ENCODE peak calls at places on chromosomes 6 and 20, in five cellular contexts. R, I, G, T and X are unnamed samples.
A peak's percentile ranks its signal among the peaks of the same experiment; 100 is the strongest.

GRCh38 chr6:52144196-52145076 is 41.7 kb upstream of the IL17A start:
- DNase-seq in R (no peak), I (no peak), G (no peak), T (no peak), X (no peak)

GRCh38 chr6:170081556-170081955 is 209.3 kb downstream of the DLL1 start:
- DNase-seq in R (no peak), I (no peak), G (no peak), T (no peak), X (no peak)

GRCh38 chr6:14977747-14978382 is 268.0 kb upstream of the JARID2 start:
- DNase-seq in R (no peak), I (no peak), G (no peak), T (no peak), X (no peak)

GRCh38 chr20:62819494-62820174 is 2.8 kb downstream of the COL9A3 start:
- DNase-seq in R (no peak), I (no peak), G (no peak), T (no peak), X (no peak)

GRCh38 chr6:29236060-29236459 is 65.4 kb downstream of the OR2J2 start:
- DNase-seq in R (no peak), I (no peak), G (no peak), T (no peak), X (no peak)

GRCh38 chr20:35627121-35627520 is 11.5 kb downstream of the SPAG4 start:
- DNase-seq in R (no peak), I (no peak), G (no peak), T (no peak), X (no peak)

GRCh38 chr6:56595490-56596122 is 47.1 kb downstream of the DST start:
- DNase-seq in R (no peak), I (no peak), G (no peak), T (peak; percentile 8), X (no peak)

GRCh38 chr6:116329156-116329555 is 41.6 kb upstream of the DSE start:
- DNase-seq in R (no peak), I (no peak), G (no peak), T (no peak), X (no peak)

GRCh38 chr20:32707691-32708581 is 34.2 kb upstream of the C20orf203 start:
- DNase-seq in R (no peak), I (no peak), G (no peak), T (no peak), X (no peak)

GRCh38 chr6:138396709-138397108 is 7.3 kb upstream of the HEBP2 start:
- DNase-seq in R (no peak), I (no peak), G (no peak), T (no peak), X (no peak)

GRCh38 chr6:36314221-36315014 is 22.3 kb downstream of the BNIP5 start:
- DNase-seq in R (no peak), I (no peak), G (no peak), T (no peak), X (no peak)

GRCh38 chr6:108576724-108577123 is 16.0 kb downstream of the FOXO3 start:
- DNase-seq in R (no peak), I (no peak), G (no peak), T (no peak), X (no peak)

GRCh38 chr6:150492941-150493340 is 106.7 kb upstream of the PLEKHG1 start:
- DNase-seq in R (no peak), I (no peak), G (no peak), T (no peak), X (no peak)

GRCh38 chr20:53654932-53655674 is 61.5 kb upstream of the ZNF217 start:
- DNase-seq in R (no peak), I (no peak), G (no peak), T (no peak), X (peak; percentile 68)

GRCh38 chr6:3443221-3443515 is 13.7 kb downstream of the SLC22A23 start:
- DNase-seq in R (no peak), I (no peak), G (no peak), T (no peak), X (no peak)

GRCh38 chr20:31722388-31723281 is at the start of gene BCL2L1:
- DNase-seq in R (peak; percentile 41), I (peak; percentile 92), G (peak; percentile 74), T (no peak), X (peak; percentile 94)

GRCh38 chr6:166927240-166927941 is 29.0 kb downstream of the RNASET2 start:
- DNase-seq in R (no peak), I (no peak), G (no peak), T (no peak), X (no peak)

GRCh38 chr6:76043690-76044089 is 28.8 kb downstream of the IMPG1 start:
- DNase-seq in R (no peak), I (no peak), G (no peak), T (no peak), X (no peak)

GRCh38 chr20:51700809-51701285 is 67.3 kb downstream of the ATP9A start:
- DNase-seq in R (no peak), I (no peak), G (no peak), T (peak; percentile 5), X (no peak)

GRCh38 chr6:16168858-16169257 is 40.0 kb downstream of the MYLIP start:
- DNase-seq in R (no peak), I (no peak), G (no peak), T (no peak), X (no peak)

GRCh38 chr6:158653577-158654354 is 3.9 kb downstream of the SYTL3 start:
- DNase-seq in R (peak; percentile 22), I (peak; percentile 69), G (no peak), T (no peak), X (no peak)

GRCh38 chr20:32773214-32773613 is 11.0 kb downstream of the DNMT3B start:
- DNase-seq in R (no peak), I (no peak), G (no peak), T (no peak), X (no peak)

GRCh38 chr6:89433637-89434499 is 916 bp downstream of the ANKRD6 start:
- DNase-seq in R (no peak), I (peak; percentile 43), G (no peak), T (no peak), X (peak; percentile 68)

GRCh38 chr6:151998784-151999183 is 191.3 kb downstream of the ESR1 start:
- DNase-seq in R (no peak), I (no peak), G (no peak), T (no peak), X (no peak)

GRCh38 chr20:9112541-9113515 is 43.9 kb downstream of the PLCB4 start:
- DNase-seq in R (no peak), I (no peak), G (no peak), T (no peak), X (no peak)

GRCh38 chr6:33630014-33630413 is 8.9 kb downstream of the ITPR3 start:
- DNase-seq in R (no peak), I (no peak), G (no peak), T (no peak), X (peak; percentile 21)

GRCh38 chr20:17394411-17394810 is 136.8 kb downstream of the BFSP1 start:
- DNase-seq in R (no peak), I (no peak), G (no peak), T (no peak), X (no peak)

GRCh38 chr20:8901237-8902025 is 167.5 kb upstream of the PLCB4 start:
- DNase-seq in R (no peak), I (peak; percentile 57), G (no peak), T (no peak), X (peak; percentile 45)

GRCh38 chr20:10558635-10559187 is 115.1 kb downstream of the JAG1 start:
- DNase-seq in R (no peak), I (no peak), G (no peak), T (no peak), X (no peak)

GRCh38 chr6:10414766-10415592 is at the start of gene TFAP2A:
- DNase-seq in R (no peak), I (no peak), G (no peak), T (no peak), X (no peak)

GRCh38 chr6:151440930-151441329 is 11.0 kb downstream of the RMND1 start:
- DNase-seq in R (no peak), I (no peak), G (no peak), T (no peak), X (no peak)

GRCh38 chr20:31568773-31569162 is 36.3 kb upstream of the ID1 start:
- DNase-seq in R (no peak), I (no peak), G (no peak), T (no peak), X (no peak)

GRCh38 chr6:44062771-44063560 is 64.3 kb downstream of the MRPL14 start:
- DNase-seq in R (no peak), I (no peak), G (no peak), T (no peak), X (no peak)